ENCODE peak calls at places on chromosomes 1 and 21, in ten cellular contexts. One of them, this sample, is unnamed.

GRCh38 chr21:32336711-32337110 is 38.1 kb downstream of the MRAP start:
- DNase-seq in psoas muscle: no peak
- DNase-seq in Peyer's patch: no peak
- DNase-seq in breast epithelium: no peak
- DNase-seq in transverse colon: no peak
- DNase-seq in colonic mucosa: no peak
- DNase-seq in A549: no peak
- DNase-seq in tibial artery: no peak
- DNase-seq in cardiac muscle cell: no peak
- DNase-seq in A673: peak; percentile 30
- DNase-seq in this sample: no peak

GRCh38 chr1:5456090-5456789 is 536.0 kb downstream of the NPHP4 start:
- DNase-seq in cardiac muscle cell: no peak
- DNase-seq in breast epithelium: no peak
- DNase-seq in colonic mucosa: no peak
- DNase-seq in transverse colon: no peak
- DNase-seq in A673: no peak
- DNase-seq in psoas muscle: no peak
- DNase-seq in tibial artery: no peak
- DNase-seq in Peyer's patch: no peak
- DNase-seq in A549: no peak
- DNase-seq in this sample: no peak

GRCh38 chr1:161209790-161210409 is 5.2 kb upstream of the FCER1G start:
- DNase-seq in transverse colon: peak; percentile 76
- DNase-seq in colonic mucosa: peak; percentile 73
- DNase-seq in breast epithelium: peak; percentile 59
- DNase-seq in A549: peak; percentile 90
- DNase-seq in psoas muscle: peak; percentile 86
- DNase-seq in Peyer's patch: peak; percentile 85
- DNase-seq in A673: peak; percentile 85
- DNase-seq in tibial artery: peak; percentile 77
- DNase-seq in cardiac muscle cell: peak; percentile 89
- DNase-seq in this sample: peak; percentile 83

GRCh38 chr1:193919827-193920226 is 733.4 kb upstream of the B3GALT2 start:
- DNase-seq in Peyer's patch: no peak
- DNase-seq in A673: no peak
- DNase-seq in breast epithelium: no peak
- DNase-seq in cardiac muscle cell: no peak
- DNase-seq in tibial artery: no peak
- DNase-seq in transverse colon: no peak
- DNase-seq in colonic mucosa: no peak
- DNase-seq in A549: no peak
- DNase-seq in psoas muscle: no peak
- DNase-seq in this sample: no peak

GRCh38 chr1:23101891-23102688 is 66.6 kb downstream of the LUZP1 start:
- DNase-seq in Peyer's patch: no peak
- DNase-seq in transverse colon: no peak
- DNase-seq in tibial artery: no peak
- DNase-seq in A673: peak; percentile 37
- DNase-seq in A549: no peak
- DNase-seq in cardiac muscle cell: no peak
- DNase-seq in colonic mucosa: peak; percentile 25
- DNase-seq in breast epithelium: no peak
- DNase-seq in psoas muscle: no peak
- DNase-seq in this sample: no peak

GRCh38 chr1:206684478-206685255 is at the start of gene MAPKAPK2:
- DNase-seq in transverse colon: peak; percentile 82
- DNase-seq in colonic mucosa: peak; percentile 79
- DNase-seq in breast epithelium: peak; percentile 76
- DNase-seq in Peyer's patch: peak; percentile 91
- DNase-seq in tibial artery: peak; percentile 77
- DNase-seq in psoas muscle: peak; percentile 90
- DNase-seq in A549: peak; percentile 91
- DNase-seq in A673: peak; percentile 77
- DNase-seq in cardiac muscle cell: peak; percentile 94
- DNase-seq in this sample: peak; percentile 93

GRCh38 chr21:25583370-25584133 is 23.7 kb downstream of the MRPL39 start:
- DNase-seq in cardiac muscle cell: no peak
- DNase-seq in transverse colon: no peak
- DNase-seq in A549: no peak
- DNase-seq in tibial artery: no peak
- DNase-seq in breast epithelium: no peak
- DNase-seq in A673: no peak
- DNase-seq in Peyer's patch: no peak
- DNase-seq in psoas muscle: no peak
- DNase-seq in colonic mucosa: no peak
- DNase-seq in this sample: no peak

GRCh38 chr1:153795325-153795837 is 20.2 kb downstream of the SLC27A3 start:
- DNase-seq in colonic mucosa: no peak
- DNase-seq in A673: no peak
- DNase-seq in A549: no peak
- DNase-seq in tibial artery: peak; percentile 15
- DNase-seq in cardiac muscle cell: no peak
- DNase-seq in breast epithelium: no peak
- DNase-seq in psoas muscle: peak; percentile 58
- DNase-seq in Peyer's patch: peak; percentile 45
- DNase-seq in transverse colon: no peak
- DNase-seq in this sample: no peak

GRCh38 chr1:209823143-209824041 is 4.4 kb upstream of the UTP25 start:
- DNase-seq in breast epithelium: no peak
- DNase-seq in colonic mucosa: no peak
- DNase-seq in transverse colon: no peak
- DNase-seq in cardiac muscle cell: peak; percentile 51
- DNase-seq in psoas muscle: no peak
- DNase-seq in A549: peak; percentile 42
- DNase-seq in A673: peak; percentile 79
- DNase-seq in tibial artery: no peak
- DNase-seq in Peyer's patch: no peak
- DNase-seq in this sample: no peak

GRCh38 chr1:15196807-15197530 is 43.4 kb downstream of the TMEM51 start:
- DNase-seq in colonic mucosa: peak; percentile 90
- DNase-seq in Peyer's patch: peak; percentile 88
- DNase-seq in A673: no peak
- DNase-seq in cardiac muscle cell: peak; percentile 49
- DNase-seq in transverse colon: peak; percentile 79
- DNase-seq in psoas muscle: peak; percentile 2
- DNase-seq in tibial artery: no peak
- DNase-seq in A549: no peak
- DNase-seq in breast epithelium: no peak
- DNase-seq in this sample: no peak

DNA sequence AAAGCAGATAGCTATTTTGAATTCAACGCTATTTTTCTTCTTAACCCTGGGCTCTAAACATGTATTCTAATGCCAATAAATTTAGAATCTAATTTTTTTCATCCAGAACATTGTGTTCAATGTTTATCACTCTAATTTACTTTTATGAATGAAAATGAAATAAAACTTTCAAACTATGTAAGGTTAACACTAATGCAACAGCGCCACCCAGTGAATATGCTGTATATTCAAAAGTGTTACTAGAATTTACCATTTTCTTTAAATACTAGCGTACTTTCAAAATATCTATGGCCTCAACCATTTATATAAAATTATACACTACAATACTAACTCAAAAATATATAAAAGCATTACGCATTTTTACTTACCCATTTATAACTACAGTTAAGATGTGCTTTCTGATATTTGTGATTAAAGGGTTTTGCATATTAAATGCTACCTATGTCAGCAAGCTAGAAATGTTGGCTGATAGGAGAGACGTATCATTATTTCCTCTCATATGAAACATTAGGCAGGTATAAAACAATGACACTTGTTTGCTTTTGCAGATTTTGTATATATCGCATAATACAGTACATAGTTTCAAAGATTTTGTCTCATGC is 5.9 kb upstream of the NUF2 start:
- DNase-seq in tibial artery: peak; percentile 22
- DNase-seq in breast epithelium: no peak
- DNase-seq in colonic mucosa: peak; percentile 24
- DNase-seq in Peyer's patch: peak; percentile 48
- DNase-seq in A673: peak; percentile 62
- DNase-seq in A549: peak; percentile 10
- DNase-seq in cardiac muscle cell: peak; percentile 62
- DNase-seq in transverse colon: peak; percentile 16
- DNase-seq in psoas muscle: no peak
- DNase-seq in this sample: no peak
- TF ChIP-seq CTCF in tibial artery: peak; percentile 71
- TF ChIP-seq CTCF in breast epithelium: peak; percentile 66
- TF ChIP-seq CTCF in colonic mucosa: peak; percentile 64
- TF ChIP-seq CTCF in Peyer's patch: peak; percentile 67
- TF ChIP-seq CTCF in A673: peak; percentile 87
- TF ChIP-seq CTCF in A549: peak; percentile 85
- TF ChIP-seq CTCF in cardiac muscle cell: peak; percentile 57
- TF ChIP-seq CTCF in transverse colon: peak; percentile 69
- TF ChIP-seq CTCF in psoas muscle: peak; percentile 70
- TF ChIP-seq CTCF in this sample: peak; percentile 60

DNA sequence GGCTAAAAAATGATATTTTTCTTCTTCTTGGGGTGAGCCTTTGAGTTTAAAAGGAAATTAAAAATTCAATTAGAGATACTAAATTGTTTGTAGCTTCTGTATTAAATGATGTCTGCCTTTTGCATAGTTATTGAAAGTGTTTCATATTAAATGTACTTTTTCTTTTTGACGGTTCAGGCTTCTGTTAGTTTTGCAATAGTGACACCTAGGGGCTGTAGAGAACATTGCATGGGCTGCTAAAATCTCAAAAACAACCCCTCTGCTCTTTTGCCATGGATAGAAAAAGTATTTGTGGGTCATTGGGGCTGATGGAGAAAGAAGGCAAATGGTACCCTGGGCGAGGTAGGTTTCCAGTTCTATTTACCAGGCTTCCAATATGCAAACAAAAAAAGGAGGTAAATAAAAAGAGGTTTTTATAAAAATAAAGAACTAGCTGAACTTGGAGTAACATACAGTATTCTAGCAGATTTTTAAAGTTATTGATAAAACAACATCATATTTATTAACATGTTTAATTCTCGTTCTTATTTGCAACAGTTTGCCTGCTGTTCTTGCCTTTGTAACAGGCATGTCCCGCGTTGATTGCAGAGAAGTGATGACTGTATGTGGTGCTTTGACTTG is 115.4 kb upstream of the HOOK1 start:
- DNase-seq in transverse colon: no peak
- DNase-seq in colonic mucosa: no peak
- DNase-seq in A549: peak; percentile 30
- DNase-seq in A673: peak; percentile 69
- DNase-seq in psoas muscle: no peak
- DNase-seq in cardiac muscle cell: peak; percentile 61
- DNase-seq in Peyer's patch: peak; percentile 61
- DNase-seq in breast epithelium: no peak
- DNase-seq in tibial artery: no peak
- DNase-seq in this sample: no peak
- H3K27ac ChIP-seq in transverse colon: peak overlapping the region; percentile 38
- H3K27ac ChIP-seq in colonic mucosa: no peak overlapping the region
- H3K27ac ChIP-seq in A549: no peak overlapping the region
- H3K27ac ChIP-seq in A673: no peak overlapping the region
- H3K27ac ChIP-seq in psoas muscle: peak overlapping the region; percentile 87
- H3K27ac ChIP-seq in cardiac muscle cell: no peak overlapping the region
- H3K27ac ChIP-seq in Peyer's patch: no peak overlapping the region
- H3K27ac ChIP-seq in breast epithelium: peak overlapping the region; percentile 12
- H3K27ac ChIP-seq in tibial artery: no peak overlapping the region
- H3K27ac ChIP-seq in this sample: no peak overlapping the region

DNA sequence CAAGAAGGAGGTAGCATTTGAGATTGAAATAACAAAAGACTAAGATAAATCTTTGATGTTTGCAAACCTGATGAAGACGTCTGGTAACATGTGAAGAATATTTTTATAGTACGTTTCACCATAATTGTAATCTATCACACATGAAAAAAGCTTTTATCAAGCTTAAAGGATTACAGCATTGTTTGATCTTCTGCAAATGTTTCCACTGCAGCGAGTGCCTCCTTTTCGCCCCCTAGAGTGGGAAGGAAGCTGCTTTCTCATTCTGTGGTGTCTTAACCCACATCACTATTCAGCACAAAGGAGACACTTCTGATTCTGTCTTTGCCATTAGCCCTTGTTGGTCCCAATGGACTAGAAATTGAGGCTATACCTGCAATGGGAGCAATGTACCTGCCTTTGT is 46.0 kb upstream of the IL12RB2 start:
- DNase-seq in breast epithelium: no peak
- DNase-seq in tibial artery: no peak
- DNase-seq in psoas muscle: no peak
- DNase-seq in A673: peak; percentile 36
- DNase-seq in Peyer's patch: no peak
- DNase-seq in A549: no peak
- DNase-seq in transverse colon: peak; percentile 10
- DNase-seq in cardiac muscle cell: no peak
- DNase-seq in colonic mucosa: no peak
- DNase-seq in this sample: no peak
- TF ChIP-seq CTCF in breast epithelium: no peak
- TF ChIP-seq CTCF in tibial artery: no peak
- TF ChIP-seq CTCF in psoas muscle: no peak
- TF ChIP-seq CTCF in A673: peak; percentile 54
- TF ChIP-seq CTCF in Peyer's patch: no peak
- TF ChIP-seq CTCF in A549: no peak
- TF ChIP-seq CTCF in transverse colon: no peak
- TF ChIP-seq CTCF in cardiac muscle cell: peak; percentile 39
- TF ChIP-seq CTCF in colonic mucosa: no peak
- TF ChIP-seq CTCF in this sample: no peak

GRCh38 chr1:225736651-225737097 is 41.0 kb upstream of the SRP9 start:
- DNase-seq in A673: no peak
- DNase-seq in A549: no peak
- DNase-seq in transverse colon: no peak
- DNase-seq in Peyer's patch: no peak
- DNase-seq in cardiac muscle cell: no peak
- DNase-seq in colonic mucosa: no peak
- DNase-seq in breast epithelium: no peak
- DNase-seq in psoas muscle: no peak
- DNase-seq in tibial artery: no peak
- DNase-seq in this sample: no peak
- H3K27ac ChIP-seq in A673: no peak overlapping the region
- H3K27ac ChIP-seq in A549: peak overlapping the region; percentile 94
- H3K27ac ChIP-seq in transverse colon: peak overlapping the region; percentile 53
- H3K27ac ChIP-seq in Peyer's patch: no peak overlapping the region
- H3K27ac ChIP-seq in cardiac muscle cell: no peak overlapping the region
- H3K27ac ChIP-seq in colonic mucosa: no peak overlapping the region
- H3K27ac ChIP-seq in breast epithelium: peak overlapping the region; percentile 46
- H3K27ac ChIP-seq in psoas muscle: peak overlapping the region; percentile 69
- H3K27ac ChIP-seq in tibial artery: peak overlapping the region; percentile 61
- H3K27ac ChIP-seq in this sample: no peak overlapping the region

GRCh38 chr1:94481473-94481933 is 60.1 kb downstream of the F3 start:
- DNase-seq in A673: peak; percentile 83
- DNase-seq in Peyer's patch: peak; percentile 61
- DNase-seq in tibial artery: no peak
- DNase-seq in cardiac muscle cell: peak; percentile 72
- DNase-seq in psoas muscle: peak; percentile 36
- DNase-seq in A549: peak; percentile 37
- DNase-seq in colonic mucosa: peak; percentile 45
- DNase-seq in transverse colon: peak; percentile 23
- DNase-seq in breast epithelium: peak; percentile 31
- DNase-seq in this sample: no peak
- TF ChIP-seq CTCF in A673: peak; percentile 86
- TF ChIP-seq CTCF in Peyer's patch: peak; percentile 78
- TF ChIP-seq CTCF in tibial artery: peak; percentile 80
- TF ChIP-seq CTCF in cardiac muscle cell: peak; percentile 90
- TF ChIP-seq CTCF in psoas muscle: peak; percentile 77
- TF ChIP-seq CTCF in A549: peak; percentile 67
- TF ChIP-seq CTCF in colonic mucosa: peak; percentile 83
- TF ChIP-seq CTCF in transverse colon: peak; percentile 79
- TF ChIP-seq CTCF in breast epithelium: peak; percentile 77
- TF ChIP-seq CTCF in this sample: peak; percentile 73

DNA sequence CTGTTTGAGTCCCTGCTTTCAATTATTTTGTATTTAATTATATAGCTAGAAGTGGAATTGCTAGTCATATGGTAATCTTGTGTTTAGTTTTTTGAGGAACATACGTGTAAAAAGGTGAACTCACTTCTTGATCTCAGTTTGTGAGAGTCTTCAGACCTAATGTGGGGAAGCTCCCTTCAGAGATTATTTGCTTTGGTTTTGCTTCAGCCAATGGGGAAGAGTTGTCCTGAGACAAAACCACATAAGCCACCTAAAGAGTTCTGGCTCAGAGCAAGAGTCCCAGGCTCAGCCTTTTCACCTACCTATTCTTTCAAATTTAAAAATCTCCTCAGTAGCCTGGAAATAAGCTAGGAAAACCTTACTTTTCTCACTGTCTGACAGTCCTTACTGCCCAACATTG is 138.4 kb downstream of the UCK2 start:
- DNase-seq in transverse colon: no peak
- DNase-seq in cardiac muscle cell: no peak
- DNase-seq in A549: no peak
- DNase-seq in Peyer's patch: no peak
- DNase-seq in breast epithelium: no peak
- DNase-seq in A673: no peak
- DNase-seq in tibial artery: no peak
- DNase-seq in psoas muscle: no peak
- DNase-seq in colonic mucosa: no peak
- DNase-seq in this sample: no peak
- H3K27ac ChIP-seq in transverse colon: no peak overlapping the region
- H3K27ac ChIP-seq in cardiac muscle cell: no peak overlapping the region
- H3K27ac ChIP-seq in A549: no peak overlapping the region
- H3K27ac ChIP-seq in Peyer's patch: no peak overlapping the region
- H3K27ac ChIP-seq in breast epithelium: no peak overlapping the region
- H3K27ac ChIP-seq in A673: no peak overlapping the region
- H3K27ac ChIP-seq in tibial artery: no peak overlapping the region
- H3K27ac ChIP-seq in psoas muscle: no peak overlapping the region
- H3K27ac ChIP-seq in colonic mucosa: no peak overlapping the region
- H3K27ac ChIP-seq in this sample: no peak overlapping the region